ENCODE peak calls at places on chromosomes 12 and 14, in four cellular contexts. B, N, I and P are unnamed samples.

GRCh38 chr14:53519137-53519536 is 366.0 kb upstream of the DDHD1 start:
- DNase-seq in I (no peak), N (peak), B (no peak), P (no peak)

GRCh38 chr14:93004699-93005082 is 81.7 kb downstream of the CHGA start:
- DNase-seq in I (no peak), B (no peak), N (no peak), P (no peak)

GRCh38 chr12:39764944-39765560 is 145.4 kb upstream of the ABCD2 start:
- DNase-seq in N (peak), I (no peak), B (no peak), P (no peak)

GRCh38 chr12:93616584-93617101 is 44.2 kb downstream of the SOCS2 start:
- DNase-seq in I (no peak), B (no peak), N (peak), P (no peak)

GRCh38 chr14:100432652-100433427 is 109.7 kb downstream of the SLC25A47 start:
- DNase-seq in N (no peak), I (no peak), B (no peak), P (no peak)

GRCh38 chr12:11813422-11813813 is 163.9 kb downstream of the ETV6 start:
- DNase-seq in B (no peak), N (no peak), I (no peak), P (no peak)

GRCh38 chr12:57560516-57560915 is 10.7 kb downstream of the KIF5A start:
- DNase-seq in B (no peak), I (no peak), N (no peak), P (no peak)

GRCh38 chr12:9784326-9784725 is 23.6 kb upstream of the CD69 start:
- DNase-seq in N (no peak), B (no peak), I (no peak), P (no peak)

GRCh38 chr14:48955857-48956256 is 630.3 kb downstream of the RPS29 start:
- DNase-seq in B (no peak), I (no peak), N (no peak), P (no peak)

GRCh38 chr14:102089621-102090343 is 2.9 kb upstream of the HSP90AA1 start:
- DNase-seq in I (no peak), B (no peak), N (no peak), P (no peak)

GRCh38 chr14:103857256-103857655 is 9.9 kb upstream of the PPP1R13B start:
- DNase-seq in N (no peak), I (no peak), B (no peak), P (no peak)

GRCh38 chr14:94469261-94469660 is 6.7 kb downstream of the SERPINA9 start:
- DNase-seq in I (no peak), B (no peak), N (no peak), P (no peak)

GRCh38 chr12:87020071-87020470 is 763.9 kb upstream of the MGAT4C start:
- DNase-seq in N (peak), B (no peak), I (no peak), P (no peak)

GRCh38 chr12:25793196-25793595 is 165.3 kb upstream of the RASSF8 start:
- DNase-seq in B (no peak), N (no peak), I (no peak), P (no peak)

GRCh38 chr12:51270067-51270846 is at the start of gene SMAGP:
- DNase-seq in I (peak), B (peak), N (peak), P (no peak)

GRCh38 chr12:68727776-68728175 is 18.2 kb upstream of the SLC35E3 start:
- DNase-seq in I (no peak), B (no peak), N (no peak), P (no peak)

GRCh38 chr12:16606201-16606849 is 363 bp upstream of the LMO3 start:
- DNase-seq in I (no peak), B (peak), N (no peak), P (no peak)

GRCh38 chr14:102544745-102545460 is 35.3 kb upstream of the ANKRD9 start:
- DNase-seq in B (no peak), N (no peak), I (no peak), P (no peak)

GRCh38 chr14:91681893-91682563 is 49.9 kb downstream of the CATSPERB start:
- DNase-seq in B (no peak), I (no peak), N (no peak), P (no peak)